ENCODE peak calls at places on chromosome 5, in five cellular contexts. One of them, this sample, is unnamed.

GRCh38 chr5:132877938-132878337 is 4.5 kb downstream of the LEAP2 start:
- DNase-seq in chondrocyte: no peak
- DNase-seq in body of pancreas: no peak
- DNase-seq in CD8-positive, alpha-beta T cell: no peak
- DNase-seq in lower lobe of right lung: no peak
- DNase-seq in this sample: peak

GRCh38 chr5:142422426-142422825 is 97.6 kb upstream of the SPRY4 start:
- DNase-seq in CD8-positive, alpha-beta T cell: no peak
- DNase-seq in body of pancreas: no peak
- DNase-seq in chondrocyte: no peak
- DNase-seq in lower lobe of right lung: no peak
- DNase-seq in this sample: no peak

GRCh38 chr5:102932781-102933180 is 177.7 kb downstream of the PAM start:
- DNase-seq in lower lobe of right lung: no peak
- DNase-seq in body of pancreas: no peak
- DNase-seq in CD8-positive, alpha-beta T cell: no peak
- DNase-seq in chondrocyte: no peak
- DNase-seq in this sample: no peak

GRCh38 chr5:1842026-1842819 is 40.5 kb downstream of the IRX4 start:
- DNase-seq in CD8-positive, alpha-beta T cell: no peak
- DNase-seq in body of pancreas: no peak
- DNase-seq in lower lobe of right lung: no peak
- DNase-seq in chondrocyte: no peak
- DNase-seq in this sample: no peak

GRCh38 chr5:76838481-76839261 is 11.1 kb upstream of the S100Z start:
- DNase-seq in body of pancreas: no peak
- DNase-seq in lower lobe of right lung: no peak
- DNase-seq in CD8-positive, alpha-beta T cell: no peak
- DNase-seq in chondrocyte: no peak
- DNase-seq in this sample: peak

GRCh38 chr5:14664270-14665109 is at the start of gene OTULIN:
- DNase-seq in CD8-positive, alpha-beta T cell: peak
- DNase-seq in body of pancreas: peak
- DNase-seq in lower lobe of right lung: peak
- DNase-seq in chondrocyte: peak
- DNase-seq in this sample: peak

GRCh38 chr5:167688331-167688730 is 603.1 kb upstream of the WWC1 start:
- DNase-seq in CD8-positive, alpha-beta T cell: no peak
- DNase-seq in body of pancreas: no peak
- DNase-seq in lower lobe of right lung: no peak
- DNase-seq in chondrocyte: no peak
- DNase-seq in this sample: no peak

GRCh38 chr5:54610197-54610898 is 92.8 kb downstream of the SNX18 start:
- DNase-seq in CD8-positive, alpha-beta T cell: peak
- DNase-seq in chondrocyte: no peak
- DNase-seq in body of pancreas: no peak
- DNase-seq in lower lobe of right lung: no peak
- DNase-seq in this sample: no peak

GRCh38 chr5:151454166-151454565 is 6.8 kb downstream of the SLC36A1 start:
- DNase-seq in lower lobe of right lung: no peak
- DNase-seq in chondrocyte: no peak
- DNase-seq in CD8-positive, alpha-beta T cell: no peak
- DNase-seq in body of pancreas: no peak
- DNase-seq in this sample: no peak

GRCh38 chr5:173907686-173908371 is 19.7 kb downstream of the CPEB4 start:
- DNase-seq in chondrocyte: no peak
- DNase-seq in lower lobe of right lung: no peak
- DNase-seq in CD8-positive, alpha-beta T cell: no peak
- DNase-seq in body of pancreas: no peak
- DNase-seq in this sample: no peak

GRCh38 chr5:148788636-148789035 is 37.8 kb upstream of the ADRB2 start:
- DNase-seq in lower lobe of right lung: no peak
- DNase-seq in CD8-positive, alpha-beta T cell: no peak
- DNase-seq in body of pancreas: no peak
- DNase-seq in chondrocyte: no peak
- DNase-seq in this sample: no peak

GRCh38 chr5:78399115-78399514 is 38.7 kb downstream of the SCAMP1 start:
- DNase-seq in body of pancreas: no peak
- DNase-seq in lower lobe of right lung: no peak
- DNase-seq in CD8-positive, alpha-beta T cell: no peak
- DNase-seq in chondrocyte: no peak
- DNase-seq in this sample: no peak

GRCh38 chr5:116242363-116242762 is 157.5 kb downstream of the COMMD10 start:
- DNase-seq in lower lobe of right lung: no peak
- DNase-seq in body of pancreas: no peak
- DNase-seq in CD8-positive, alpha-beta T cell: no peak
- DNase-seq in chondrocyte: no peak
- DNase-seq in this sample: no peak

GRCh38 chr5:179284751-179285191 is 60.5 kb downstream of the ADAMTS2 start:
- DNase-seq in body of pancreas: no peak
- DNase-seq in chondrocyte: peak
- DNase-seq in CD8-positive, alpha-beta T cell: no peak
- DNase-seq in lower lobe of right lung: no peak
- DNase-seq in this sample: no peak

GRCh38 chr5:39253211-39253610 is 33.8 kb upstream of the FYB1 start:
- DNase-seq in chondrocyte: no peak
- DNase-seq in lower lobe of right lung: no peak
- DNase-seq in CD8-positive, alpha-beta T cell: no peak
- DNase-seq in body of pancreas: no peak
- DNase-seq in this sample: no peak

DNA sequence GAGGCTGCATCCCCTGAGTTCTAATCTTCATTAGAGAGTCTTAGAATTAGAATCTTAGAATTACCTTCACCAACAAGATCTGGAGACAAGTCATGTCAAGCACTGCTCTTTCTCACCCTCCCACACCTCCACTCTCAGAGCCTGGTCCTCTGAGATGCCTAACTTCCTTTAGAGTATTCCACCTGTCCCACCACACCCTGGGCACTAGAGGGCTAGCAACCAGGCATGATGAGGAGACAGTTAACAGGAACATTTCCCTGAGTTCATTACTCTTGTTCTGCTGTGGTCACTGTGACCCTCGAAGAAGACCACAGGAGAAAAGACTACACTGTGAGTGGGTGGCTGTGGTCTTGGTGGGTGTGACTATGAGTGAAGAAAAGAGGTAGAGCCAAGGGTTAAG is 25.2 kb upstream of the MAP1B start:
- DNase-seq in CD8-positive, alpha-beta T cell: no peak
- DNase-seq in chondrocyte: no peak
- DNase-seq in lower lobe of right lung: no peak
- DNase-seq in body of pancreas: no peak
- DNase-seq in this sample: no peak
- TF ChIP-seq CTCF in CD8-positive, alpha-beta T cell: no peak
- TF ChIP-seq CTCF in chondrocyte: no peak
- TF ChIP-seq CTCF in lower lobe of right lung: no peak
- TF ChIP-seq CTCF in body of pancreas: no peak
- TF ChIP-seq CTCF in this sample: no peak

DNA sequence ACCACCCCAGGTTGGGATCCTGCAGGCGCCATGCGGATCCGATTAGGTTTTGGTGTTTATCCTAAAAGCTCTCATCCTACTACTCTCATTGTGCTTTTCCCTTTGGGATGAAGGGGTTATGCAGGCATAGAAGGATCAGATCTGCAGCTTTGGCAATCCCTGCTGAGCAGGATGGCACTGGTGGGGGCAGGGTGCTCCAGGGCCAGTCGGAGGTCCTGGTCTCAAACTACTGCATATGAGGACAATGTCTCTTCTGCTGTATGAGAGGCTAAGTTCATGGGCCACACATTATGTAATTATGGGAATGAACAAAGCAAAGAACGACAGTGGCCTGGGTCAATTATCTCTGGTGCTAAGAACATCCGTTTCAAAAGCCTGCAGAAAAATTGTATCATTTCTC is 334.2 kb downstream of the IRX1 start:
- DNase-seq in body of pancreas: no peak
- DNase-seq in CD8-positive, alpha-beta T cell: no peak
- DNase-seq in chondrocyte: no peak
- DNase-seq in lower lobe of right lung: no peak
- DNase-seq in this sample: no peak
- TF ChIP-seq CTCF in body of pancreas: no peak
- TF ChIP-seq CTCF in CD8-positive, alpha-beta T cell: no peak
- TF ChIP-seq CTCF in chondrocyte: no peak
- TF ChIP-seq CTCF in lower lobe of right lung: no peak
- TF ChIP-seq CTCF in this sample: no peak

DNA sequence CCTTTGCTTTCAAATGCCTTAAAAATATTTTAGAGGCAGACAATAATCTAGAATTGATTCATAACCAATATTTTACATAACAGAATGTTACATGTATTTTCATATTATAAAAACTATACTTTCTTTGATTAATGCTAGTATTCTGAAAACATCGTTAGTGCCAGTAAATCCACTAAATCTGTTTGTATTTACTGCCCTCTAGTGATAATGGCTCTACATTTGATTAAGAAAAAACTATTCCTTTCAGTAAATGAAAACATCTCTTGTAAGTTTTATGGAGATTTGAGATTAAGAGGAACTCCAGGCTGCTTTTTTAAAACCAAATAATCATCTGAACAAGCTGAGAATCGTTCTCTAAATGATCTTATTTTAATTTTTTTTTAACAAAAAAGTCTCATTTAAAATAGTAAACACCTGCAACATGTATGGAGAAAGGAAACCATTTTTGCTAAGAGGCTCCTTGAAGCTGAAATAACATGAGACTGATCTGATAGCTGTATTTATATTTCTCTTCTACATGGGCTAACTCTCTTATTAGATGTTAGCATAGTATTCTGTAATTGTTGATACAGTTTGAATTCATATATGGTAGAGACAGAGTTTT is 424.7 kb downstream of the RAB3C start:
- DNase-seq in lower lobe of right lung: no peak
- DNase-seq in body of pancreas: no peak
- DNase-seq in chondrocyte: no peak
- DNase-seq in CD8-positive, alpha-beta T cell: no peak
- DNase-seq in this sample: no peak
- TF ChIP-seq CTCF in lower lobe of right lung: peak
- TF ChIP-seq CTCF in body of pancreas: peak
- TF ChIP-seq CTCF in chondrocyte: peak
- TF ChIP-seq CTCF in CD8-positive, alpha-beta T cell: peak
- TF ChIP-seq CTCF in this sample: peak

GRCh38 chr5:40367260-40367659 is 312.5 kb upstream of the PTGER4 start:
- DNase-seq in chondrocyte: no peak
- DNase-seq in body of pancreas: no peak
- DNase-seq in CD8-positive, alpha-beta T cell: peak
- DNase-seq in lower lobe of right lung: no peak
- DNase-seq in this sample: no peak
- TF ChIP-seq CTCF in chondrocyte: peak
- TF ChIP-seq CTCF in body of pancreas: no peak
- TF ChIP-seq CTCF in CD8-positive, alpha-beta T cell: peak
- TF ChIP-seq CTCF in lower lobe of right lung: peak
- TF ChIP-seq CTCF in this sample: no peak

This sample was measured in Calu3.